ENCODE peak calls at places on chromosomes 7 and 10, in five cellular contexts. P, K, J, L and B are unnamed samples. For H3K4me1, the result is how much of the 10 kb centered on the place peaks cover.

GRCh38 chr7:1990001-1990670 is 242.6 kb downstream of the MAD1L1 start:
- DNase-seq in P (no peak), K (no peak), J (no peak), L (no peak), B (peak)

GRCh38 chr10:49235392-49235791 is 47.2 kb upstream of the TMEM273 start:
- DNase-seq in P (no peak), K (no peak), J (no peak), L (no peak), B (no peak)

GRCh38 chr7:107563072-107563760 is 504 bp downstream of the COG5 start:
- DNase-seq in P (no peak), K (no peak), J (no peak), L (peak), B (no peak)

GRCh38 chr7:32115831-32116230 is 45.6 kb upstream of the PDE1C start:
- DNase-seq in P (no peak), K (no peak), J (peak), L (no peak), B (no peak)

GRCh38 chr10:75070478-75071163 is 40.8 kb upstream of the SAMD8 start:
- DNase-seq in P (no peak), K (no peak), J (no peak), L (no peak), B (no peak)

GRCh38 chr10:54434782-54435181 is 366.2 kb downstream of the PCDH15 start:
- DNase-seq in P (no peak), K (no peak), J (no peak), L (no peak), B (no peak)

GRCh38 chr10:49149881-49150280 is 16.1 kb upstream of the FAM170B start:
- DNase-seq in P (no peak), K (no peak), J (no peak), L (no peak), B (no peak)

GRCh38 chr7:80614911-80615310 is 23.5 kb upstream of the CD36 start:
- DNase-seq in P (no peak), K (no peak), J (peak), L (no peak), B (no peak)

GRCh38 chr10:78348416-78349164 is 314.9 kb downstream of the RPS24 start:
- DNase-seq in P (no peak), K (no peak), J (no peak), L (no peak), B (no peak)

GRCh38 chr10:77898323-77899079 is 28.1 kb downstream of the DLG5 start:
- DNase-seq in P (peak), K (no peak), J (no peak), L (no peak), B (peak)

GRCh38 chr7:23893942-23894890 is 184.2 kb downstream of the STK31 start:
- DNase-seq in P (no peak), K (no peak), J (peak), L (no peak), B (no peak)

GRCh38 chr10:306007-306406 is 170.8 kb downstream of the ZMYND11 start:
- DNase-seq in P (no peak), K (no peak), J (no peak), L (no peak), B (no peak)

GRCh38 chr10:24289235-24289634 is 80.3 kb downstream of the KIAA1217 start:
- DNase-seq in P (no peak), K (no peak), J (no peak), L (no peak), B (no peak)

GRCh38 chr7:46752881-46753366 is 829.0 kb downstream of the TNS3 start:
- DNase-seq in P (no peak), K (no peak), J (peak), L (no peak), B (no peak)

GRCh38 chr10:32241946-32242345 is 105.0 kb downstream of the EPC1 start:
- DNase-seq in P (no peak), K (no peak), J (no peak), L (no peak), B (no peak)
- H3K9ac ChIP-seq in P (no peak), K (no peak), J (no peak), L (no peak), B (no peak)

DNA sequence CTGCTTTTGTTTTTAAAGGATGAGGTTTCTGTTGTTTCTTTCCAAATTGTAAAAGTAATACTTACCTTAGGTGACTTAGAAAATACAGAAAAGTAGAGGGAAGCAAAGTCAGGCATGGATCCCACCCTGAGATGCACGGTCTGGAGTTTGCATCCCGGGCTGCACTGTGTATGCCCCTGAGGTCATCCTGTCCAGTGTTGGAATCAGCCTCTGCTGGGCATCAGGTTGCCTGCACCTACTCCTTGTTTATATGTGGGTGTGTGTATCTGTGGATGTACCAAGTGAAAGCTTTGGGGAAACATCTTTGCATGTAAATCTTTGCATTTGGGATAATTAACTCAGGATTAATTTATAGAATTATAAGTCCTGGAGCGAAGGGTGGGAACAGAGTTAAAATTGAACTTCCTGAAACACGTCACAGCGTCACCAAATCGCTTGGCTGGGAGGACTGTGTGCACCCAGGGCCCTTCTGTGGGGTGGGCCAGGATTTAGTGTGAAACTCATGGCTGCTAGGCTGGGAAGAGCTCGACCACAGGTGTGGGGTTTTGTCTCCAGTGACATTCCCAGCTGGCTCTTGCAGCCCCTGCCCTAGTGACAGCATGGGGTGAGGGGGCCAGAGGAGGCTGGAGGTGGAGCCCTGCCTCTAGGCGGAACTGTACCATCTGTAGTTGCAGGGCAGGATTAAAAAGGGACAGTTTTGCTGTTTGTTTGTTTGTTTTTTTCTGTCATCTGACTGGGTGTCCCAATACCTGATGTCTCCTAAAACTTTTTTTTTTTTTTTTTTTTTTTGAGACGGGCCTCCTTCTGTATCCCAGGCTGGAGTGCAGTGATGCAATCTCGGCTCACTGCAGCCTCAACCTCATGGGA is 28.0 kb downstream of the GTF2IRD1 start:
- DNase-seq in P (no peak), K (no peak), J (peak), L (no peak), B (no peak)
- H3K4me1 ChIP-seq in P (under half), K (under half), J (under half), L (under half), B (under half)

GRCh38 chr7:26551740-26552139 is 260.1 kb downstream of the SNX10 start:
- DNase-seq in P (no peak), K (no peak), J (no peak), L (no peak), B (no peak)

GRCh38 chr7:26555971-26556830 is 264.5 kb downstream of the SNX10 start:
- DNase-seq in P (no peak), K (no peak), J (no peak), L (no peak), B (no peak)

GRCh38 chr7:26550492-26550891 is 258.8 kb downstream of the SNX10 start:
- DNase-seq in P (no peak), K (no peak), J (no peak), L (no peak), B (no peak)

GRCh38 chr7:26553128-26553527 is 261.5 kb downstream of the SNX10 start:
- DNase-seq in P (no peak), K (no peak), J (no peak), L (no peak), B (no peak)

GRCh38 chr7:26553582-26553981 is 261.9 kb downstream of the SNX10 start:
- DNase-seq in P (no peak), K (no peak), J (no peak), L (no peak), B (no peak)
- H3K9ac ChIP-seq in P (no peak), K (no peak), J (no peak), L (no peak), B (no peak)

GRCh38 chr10:6052247-6053221 is 9.6 kb downstream of the IL2RA start:
- DNase-seq in P (no peak), K (no peak), J (no peak), L (no peak), B (no peak)
- H3K4me1 ChIP-seq in P (under half), K (under half), J (under half), L (under half), B (under half)

DNA sequence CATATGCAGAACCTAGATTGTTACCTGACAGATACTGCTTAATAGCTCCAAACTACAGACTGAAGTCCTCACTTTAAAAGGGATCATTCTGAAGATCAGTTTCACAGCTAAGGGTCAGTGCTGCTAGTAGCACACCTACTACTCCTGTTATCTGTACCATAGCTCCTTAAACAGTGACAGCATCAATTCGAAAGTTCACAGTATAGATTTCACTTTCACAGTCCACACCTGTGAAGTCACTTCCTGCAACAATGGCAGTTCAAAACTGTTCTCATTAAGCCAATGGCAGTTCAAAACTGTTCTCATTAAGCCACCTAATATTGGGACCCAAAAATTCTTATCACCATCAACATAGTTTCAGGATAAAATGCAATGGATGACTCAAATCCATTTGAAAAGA is 10.7 kb upstream of the FHIP2A start:
- DNase-seq in P (no peak), K (no peak), J (no peak), L (no peak), B (no peak)
- H3K9ac ChIP-seq in P (no peak), K (no peak), J (no peak), L (no peak), B (no peak)